ENCODE peak calls at places on chromosomes 4 and X, in four cellular contexts. G is AG08395, L is HT1080, O is germinal center. T is an unnamed sample.
A peak's percentile ranks its signal among the peaks of the same experiment; 100 is the strongest.

GRCh38 chrX:148722966-148723365 is 222.5 kb downstream of the AFF2 start:
- DNase-seq in O (no peak), G (no peak), L (no peak), T (no peak)

GRCh38 chr4:31370866-31371465 is 650.8 kb downstream of the PCDH7 start:
- DNase-seq in O (peak; percentile 8), G (peak; percentile 50), L (peak; percentile 54), T (peak; percentile 56)

GRCh38 chrX:74492720-74493201 is 71.5 kb downstream of the SLC16A2 start:
- DNase-seq in O (no peak), L (peak; percentile 1), G (no peak), T (no peak)

GRCh38 chrX:24189490-24189889 is 40.0 kb downstream of the ZFX start:
- DNase-seq in G (no peak), L (no peak), O (no peak), T (no peak)

GRCh38 chr4:184804621-184805020 is 21.1 kb downstream of the ACSL1 start:
- DNase-seq in L (no peak), G (no peak), O (no peak), T (no peak)

GRCh38 chrX:16712116-16712824 is at the start of gene CTPS2:
- DNase-seq in O (peak; percentile 57), G (peak; percentile 85), L (peak; percentile 45), T (peak; percentile 68)

GRCh38 chrX:132209527-132209926 is 9.7 kb downstream of the RAP2C start:
- DNase-seq in O (no peak), G (no peak), L (no peak), T (no peak)

GRCh38 chr4:22692736-22693135 is at the start of gene GBA3:
- DNase-seq in L (no peak), O (no peak), G (no peak), T (no peak)

GRCh38 chr4:127309360-127310095 is 323.2 kb upstream of the INTU start:
- DNase-seq in L (peak; percentile 81), O (no peak), G (peak; percentile 49), T (peak; percentile 1)

GRCh38 chr4:27048350-27049100 is 187.9 kb downstream of the STIM2 start:
- DNase-seq in O (peak; percentile 48), L (peak; percentile 43), G (peak; percentile 62), T (peak; percentile 59)

GRCh38 chr4:160514126-160514525 is 1411.2 kb downstream of the RAPGEF2 start:
- DNase-seq in G (no peak), O (no peak), L (peak; percentile 32), T (no peak)

GRCh38 chr4:47065099-47065498 is 33.7 kb downstream of the GABRB1 start:
- DNase-seq in L (no peak), G (no peak), O (no peak), T (no peak)

GRCh38 chr4:21090098-21090666 is 389.9 kb downstream of the PACRGL start:
- DNase-seq in G (no peak), O (no peak), L (no peak), T (no peak)

GRCh38 chrX:79413009-79413408 is 45.9 kb upstream of the ITM2A start:
- DNase-seq in G (peak; percentile 3), L (no peak), O (peak; percentile 1), T (peak; percentile 0)

GRCh38 chr4:178784491-178784890 is 1342.3 kb upstream of the AGA start:
- DNase-seq in L (peak; percentile 7), G (no peak), O (no peak), T (no peak)

GRCh38 chr4:187550256-187550950 is 445.2 kb upstream of the ZFP42 start:
- DNase-seq in L (peak; percentile 73), G (peak; percentile 11), O (no peak), T (peak; percentile 64)